ENCODE peak calls at places on chromosomes 16 and 17, in nine cellular contexts. G is AG04450; Z is HFFc6; C is progenitor cell of endocrine pancreas; L is brain microvascular endothelial cell; O is K562; Q is CD8-positive, alpha-beta T cell; T is BJ; E is tibial artery. I is an unnamed sample.

GRCh38 chr17:16944334-16945140 is 27.4 kb downstream of the TNFRSF13B start:
- DNase-seq in G (no peak), Z (no peak), C (no peak), L (no peak), O (no peak), Q (no peak), T (no peak), E (no peak), I (no peak)

GRCh38 chr17:1577657-1578428 is 15.3 kb upstream of the PITPNA start:
- DNase-seq in G (no peak), Z (no peak), C (no peak), L (no peak), O (no peak), Q (no peak), T (no peak), E (no peak), I (peak)

GRCh38 chr17:81510798-81511549 is 1.6 kb downstream of the ACTG1 start:
- DNase-seq in G (no peak), Z (peak), C (no peak), L (no peak), O (no peak), Q (no peak), T (no peak), E (no peak), I (no peak)

GRCh38 chr17:17018612-17019429 is 23.4 kb upstream of the MPRIP start:
- DNase-seq in G (no peak), Z (no peak), C (peak), L (no peak), O (no peak), Q (no peak), T (no peak), E (no peak), I (no peak)

GRCh38 chr16:55113195-55113594 is 182.5 kb downstream of the IRX5 start:
- DNase-seq in G (no peak), Z (no peak), C (no peak), L (no peak), O (no peak), Q (no peak), T (no peak), E (no peak), I (no peak)

GRCh38 chr16:84898447-84898846 is 78.7 kb downstream of the CRISPLD2 start:
- DNase-seq in G (no peak), Z (no peak), C (no peak), L (peak), O (no peak), Q (no peak), T (no peak), E (no peak), I (peak)

GRCh38 chr17:56112086-56112485 is 41.2 kb upstream of the ANKFN1 start:
- DNase-seq in G (no peak), Z (peak), C (no peak), L (no peak), O (no peak), Q (no peak), T (peak), E (no peak), I (no peak)

GRCh38 chr17:82365586-82366295 is 5.8 kb upstream of the UTS2R start:
- DNase-seq in G (no peak), Z (no peak), C (no peak), L (no peak), O (no peak), Q (no peak), T (no peak), E (no peak), I (no peak)

GRCh38 chr17:3535253-3535995 is 22.2 kb downstream of the TRPV3 start:
- DNase-seq in G (no peak), Z (no peak), C (peak), L (peak), O (peak), Q (peak), T (no peak), E (peak), I (no peak)

GRCh38 chr17:38867179-38867994 is 2.5 kb upstream of the LASP1 start:
- DNase-seq in G (no peak), Z (peak), C (peak), L (peak), O (no peak), Q (no peak), T (no peak), E (peak), I (no peak)

GRCh38 chr16:72241930-72242329 is 70.0 kb upstream of the PMFBP1 start:
- DNase-seq in G (peak), Z (peak), C (no peak), L (peak), O (peak), Q (no peak), T (peak), E (no peak), I (no peak)

GRCh38 chr16:54879681-54880080 is 51.0 kb upstream of the IRX5 start:
- DNase-seq in G (no peak), Z (no peak), C (no peak), L (no peak), O (no peak), Q (no peak), T (no peak), E (no peak), I (no peak)

GRCh38 chr16:1571012-1571671 is 37.7 kb downstream of the TMEM204 start:
- DNase-seq in G (no peak), Z (no peak), C (no peak), L (no peak), O (no peak), Q (no peak), T (no peak), E (no peak), I (no peak)

GRCh38 chr17:17493249-17493985 is 2.8 kb downstream of the RASD1 start:
- DNase-seq in G (no peak), Z (no peak), C (no peak), L (no peak), O (no peak), Q (no peak), T (no peak), E (no peak), I (no peak)

GRCh38 chr17:39923836-39924690 is 3.3 kb downstream of the ORMDL3 start:
- DNase-seq in G (no peak), Z (no peak), C (no peak), L (peak), O (no peak), Q (no peak), T (no peak), E (no peak), I (no peak)

GRCh38 chr17:57165754-57166153 is 80.7 kb downstream of the AKAP1 start:
- DNase-seq in G (no peak), Z (no peak), C (no peak), L (no peak), O (no peak), Q (no peak), T (no peak), E (no peak), I (no peak)
- TF ChIP-seq CTCF in G (no peak), Z (no peak), C (no peak), L (no peak), O (no peak), Q (no peak), T (no peak), E (no peak), I (no peak)

DNA sequence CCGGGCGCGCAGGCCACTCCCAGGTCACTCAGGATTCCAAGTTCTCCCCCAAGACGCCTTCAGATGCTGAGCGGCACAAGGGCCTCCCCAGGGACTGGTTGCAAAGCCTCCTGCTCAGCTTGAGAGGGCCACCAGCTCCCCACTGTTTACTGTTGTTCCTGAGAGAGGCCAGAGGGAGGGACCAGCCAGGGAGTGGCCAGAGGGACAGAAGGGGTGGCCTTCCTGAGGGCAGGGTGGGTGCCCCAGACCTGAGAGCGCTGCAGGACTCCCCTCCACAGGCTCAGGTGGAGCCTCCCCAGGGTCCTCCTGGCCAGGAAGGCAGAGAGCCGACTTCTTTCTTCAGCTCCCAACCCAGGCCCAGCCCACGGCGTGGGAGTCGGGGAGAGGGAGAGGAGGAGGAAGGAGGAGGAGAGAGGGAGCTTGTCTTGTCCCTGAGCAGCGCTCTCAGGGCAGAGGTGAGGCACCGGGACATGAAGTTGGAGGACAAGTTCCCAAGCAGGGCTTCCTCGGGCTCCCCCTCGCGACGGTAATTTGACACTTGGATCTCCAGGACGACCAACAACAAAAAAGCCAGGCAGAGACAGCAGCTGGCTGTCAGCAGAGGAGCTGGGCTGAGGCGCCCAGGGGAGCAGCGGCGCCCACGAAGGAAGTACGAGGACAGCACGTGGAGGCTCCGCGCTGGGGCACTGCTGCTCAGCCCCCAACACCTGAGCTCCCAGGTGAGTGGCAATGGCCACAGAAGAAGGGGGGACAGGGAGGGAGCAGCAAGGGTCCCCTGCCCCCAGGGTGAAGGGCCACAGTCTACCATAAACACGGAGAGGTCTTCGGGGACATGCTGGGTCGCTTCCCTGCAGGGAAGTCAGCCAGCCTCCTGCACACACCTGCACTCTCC is 496 bp downstream of the SMIM5 start:
- DNase-seq in G (peak), Z (peak), C (peak), L (peak), O (peak), Q (peak), T (peak), E (peak), I (peak)
- TF ChIP-seq CTCF in G (peak), Z (peak), C (peak), L (peak), O (peak), Q (no peak), T (peak), E (peak), I (no peak)

GRCh38 chr17:73197141-73197540 is 4.3 kb downstream of the COG1 start:
- DNase-seq in G (no peak), Z (no peak), C (no peak), L (no peak), O (no peak), Q (no peak), T (no peak), E (no peak), I (no peak)

GRCh38 chr17:73198930-73199260 is 6.0 kb downstream of the COG1 start:
- DNase-seq in G (no peak), Z (no peak), C (no peak), L (no peak), O (no peak), Q (no peak), T (no peak), E (no peak), I (no peak)

GRCh38 chr17:73194514-73195222 is 1.8 kb downstream of the COG1 start:
- DNase-seq in G (peak), Z (peak), C (no peak), L (peak), O (no peak), Q (no peak), T (no peak), E (no peak), I (no peak)

GRCh38 chr17:73198201-73198929 is 5.5 kb downstream of the COG1 start:
- DNase-seq in G (no peak), Z (no peak), C (no peak), L (no peak), O (no peak), Q (no peak), T (no peak), E (no peak), I (no peak)

DNA sequence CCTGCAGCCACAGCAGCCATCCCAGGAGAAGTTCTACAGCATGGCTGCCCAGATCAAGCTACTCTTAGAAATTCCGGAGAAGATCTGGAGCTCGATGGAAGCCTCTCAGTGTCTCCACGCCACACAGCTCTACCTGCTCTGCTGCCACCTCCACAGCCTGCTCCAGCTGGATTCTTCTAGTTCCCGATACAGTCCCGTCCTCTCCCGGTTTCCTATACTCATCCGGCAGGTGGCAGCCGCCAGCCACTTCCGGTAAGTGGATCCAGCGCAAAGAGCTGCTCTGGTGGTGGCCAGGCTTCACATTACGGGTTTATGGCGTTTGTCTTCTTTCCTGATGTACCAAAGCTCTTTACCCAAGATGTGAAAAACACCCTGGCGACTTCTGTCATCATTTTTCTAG is 3.6 kb downstream of the COG1 start:
- DNase-seq in G (no peak), Z (peak), C (no peak), L (peak), O (no peak), Q (no peak), T (no peak), E (no peak), I (no peak)
- TF ChIP-seq CTCF in G (peak), Z (peak), C (peak), L (peak), O (peak), Q (no peak), T (peak), E (no peak), I (no peak)

DNA sequence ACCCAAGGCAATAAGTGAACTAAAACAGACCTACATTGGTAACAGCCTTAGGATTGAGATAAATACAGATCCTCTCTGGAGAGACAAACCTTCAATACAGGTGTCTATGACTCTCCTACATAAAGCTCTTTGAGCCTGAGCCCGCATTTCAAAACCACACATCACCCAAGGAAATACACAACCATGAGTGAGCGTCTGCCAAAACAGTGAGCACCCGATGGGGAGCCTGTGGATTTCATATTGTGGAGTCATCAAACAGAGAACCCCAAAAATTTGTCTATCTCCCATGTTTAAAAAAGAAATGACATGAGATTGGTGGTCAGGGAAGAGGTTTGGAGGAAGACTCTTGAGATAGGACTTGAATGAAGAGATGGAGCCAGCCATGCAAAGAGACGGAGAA is 102.2 kb upstream of the LHX1 start:
- DNase-seq in G (no peak), Z (no peak), C (no peak), L (no peak), O (no peak), Q (no peak), T (no peak), E (no peak), I (no peak)
- TF ChIP-seq CTCF in G (no peak), Z (no peak), C (no peak), L (no peak), O (no peak), Q (no peak), T (no peak), E (no peak), I (no peak)

DNA sequence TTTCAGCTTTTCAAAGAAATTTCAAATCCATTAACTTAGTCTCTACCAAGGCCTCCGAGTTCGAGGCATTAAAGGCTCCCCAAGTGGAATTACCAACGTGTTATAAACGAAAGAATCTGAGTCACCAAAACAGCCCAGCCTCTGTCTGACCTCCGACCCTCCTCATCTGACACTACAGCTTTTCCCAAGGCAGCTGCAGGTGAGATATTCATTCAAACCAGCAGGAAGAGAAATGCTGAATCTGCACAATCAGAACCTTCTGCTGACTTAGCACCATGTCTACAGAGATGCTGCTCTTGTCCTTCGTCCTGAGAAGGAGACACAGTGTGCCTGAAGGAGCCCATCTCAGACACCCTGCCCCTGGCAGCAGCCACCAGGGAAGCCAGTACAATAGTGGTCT is 30.5 kb downstream of the GRIN2A start:
- DNase-seq in G (no peak), Z (no peak), C (no peak), L (no peak), O (no peak), Q (no peak), T (no peak), E (no peak), I (no peak)
- TF ChIP-seq CTCF in G (no peak), Z (no peak), C (no peak), L (no peak), O (no peak), Q (no peak), T (no peak), E (no peak), I (no peak)

DNA sequence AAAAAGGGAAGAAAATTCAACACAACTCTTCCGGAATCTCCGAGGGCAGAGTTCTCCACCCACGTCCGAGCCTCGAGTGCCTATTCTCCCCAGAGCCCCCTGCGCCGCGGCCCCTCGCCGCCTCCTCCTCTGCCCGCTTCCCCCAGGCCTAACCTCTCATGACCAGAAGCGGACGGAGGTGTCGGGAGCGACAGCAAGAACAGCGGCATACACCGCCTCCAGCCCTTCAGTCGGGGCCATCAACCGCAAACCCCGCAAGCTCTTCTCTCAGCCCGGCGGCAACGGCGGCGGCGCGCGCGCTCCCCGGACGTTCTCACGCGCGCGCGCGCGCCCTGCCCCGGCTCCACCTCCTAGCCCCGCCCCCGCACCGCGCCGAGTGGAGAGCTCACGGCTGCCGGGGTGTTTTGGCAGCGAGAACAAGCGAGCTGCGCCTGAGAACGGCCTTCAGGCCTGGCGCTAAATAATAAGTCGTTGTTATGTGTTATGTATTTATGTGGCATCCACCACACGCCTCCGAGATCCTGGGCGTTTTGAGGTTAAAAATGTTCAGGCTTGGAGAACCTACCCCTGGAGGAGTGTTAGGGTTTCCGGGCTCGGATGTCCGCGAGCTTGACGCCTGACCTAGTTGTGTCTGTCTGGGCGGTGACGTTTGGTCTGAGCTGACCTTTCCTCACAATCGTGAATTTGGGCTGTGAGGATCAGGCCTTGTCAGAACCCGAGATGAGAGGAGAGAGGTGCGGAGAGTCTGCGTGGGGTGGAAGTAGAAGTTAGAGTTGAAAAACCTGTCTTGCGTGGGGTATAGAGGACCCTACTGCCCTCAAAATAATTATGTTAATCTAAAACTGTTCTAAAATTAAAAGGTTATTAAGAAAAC is at the start of gene RNFT1:
- DNase-seq in G (peak), Z (peak), C (peak), L (peak), O (peak), Q (peak), T (peak), E (peak), I (peak)
- TF ChIP-seq CTCF in G (no peak), Z (no peak), C (no peak), L (no peak), O (no peak), Q (no peak), T (no peak), E (peak), I (no peak)

I was measured in CD14-positive monocyte.